ENCODE peak calls at places on chromosomes 12 and 14, in five cellular contexts. One of them, this sample, is unnamed.

GRCh38 chr14:23186913-23187654 is 3.6 kb upstream of the SLC7A8 start:
- DNase-seq in H9: no peak
- DNase-seq in hippocampal formation: no peak
- DNase-seq in GOT3: no peak
- DNase-seq in NCI-H1417: peak; percentile 41
- DNase-seq in this sample: peak; percentile 53

GRCh38 chr14:75188520-75189267 is 12.3 kb upstream of the TMED10 start:
- DNase-seq in H9: no peak
- DNase-seq in hippocampal formation: no peak
- DNase-seq in GOT3: no peak
- DNase-seq in NCI-H1417: no peak
- DNase-seq in this sample: no peak

GRCh38 chr14:61322799-61323290 is 1.5 kb downstream of the PRKCH start:
- DNase-seq in H9: no peak
- DNase-seq in hippocampal formation: no peak
- DNase-seq in GOT3: no peak
- DNase-seq in NCI-H1417: no peak
- DNase-seq in this sample: no peak

GRCh38 chr12:99111600-99111999 is 466.5 kb downstream of the APAF1 start:
- DNase-seq in H9: no peak
- DNase-seq in hippocampal formation: no peak
- DNase-seq in GOT3: no peak
- DNase-seq in NCI-H1417: peak; percentile 79
- DNase-seq in this sample: peak; percentile 25

GRCh38 chr12:113136128-113136989 is 798 bp upstream of the RASAL1 start:
- DNase-seq in H9: no peak
- DNase-seq in hippocampal formation: peak; percentile 59
- DNase-seq in GOT3: no peak
- DNase-seq in NCI-H1417: peak; percentile 54
- DNase-seq in this sample: peak; percentile 35

GRCh38 chr12:118694128-118694775 is 287.1 kb upstream of the SRRM4 start:
- DNase-seq in H9: no peak
- DNase-seq in hippocampal formation: no peak
- DNase-seq in GOT3: no peak
- DNase-seq in NCI-H1417: no peak
- DNase-seq in this sample: no peak

GRCh38 chr14:45253754-45254300 is 825 bp upstream of the MIS18BP1 start:
- DNase-seq in H9: no peak
- DNase-seq in hippocampal formation: no peak
- DNase-seq in GOT3: no peak
- DNase-seq in NCI-H1417: no peak
- DNase-seq in this sample: no peak

GRCh38 chr14:82837611-82838140 is 1304.0 kb upstream of the SEL1L start:
- DNase-seq in H9: no peak
- DNase-seq in hippocampal formation: no peak
- DNase-seq in GOT3: no peak
- DNase-seq in NCI-H1417: no peak
- DNase-seq in this sample: no peak

GRCh38 chr14:75559451-75560187 is 18.8 kb upstream of the FLVCR2 start:
- DNase-seq in H9: no peak
- DNase-seq in hippocampal formation: no peak
- DNase-seq in GOT3: peak; percentile 13
- DNase-seq in NCI-H1417: no peak
- DNase-seq in this sample: no peak

GRCh38 chr14:80996049-80996901 is 40.9 kb downstream of the TSHR start:
- DNase-seq in H9: no peak
- DNase-seq in hippocampal formation: peak; percentile 8
- DNase-seq in GOT3: no peak
- DNase-seq in NCI-H1417: peak; percentile 39
- DNase-seq in this sample: peak; percentile 30

GRCh38 chr12:66724616-66725015 is 45.7 kb upstream of the GRIP1 start:
- DNase-seq in H9: no peak
- DNase-seq in hippocampal formation: no peak
- DNase-seq in GOT3: no peak
- DNase-seq in NCI-H1417: no peak
- DNase-seq in this sample: no peak

GRCh38 chr12:42568952-42569916 is 20.3 kb downstream of the PRICKLE1 start:
- DNase-seq in H9: no peak
- DNase-seq in hippocampal formation: no peak
- DNase-seq in GOT3: no peak
- DNase-seq in NCI-H1417: peak; percentile 19
- DNase-seq in this sample: peak; percentile 26